ENCODE peak calls at places on chromosomes 6 and 20, in six cellular contexts. One of them, this sample, is unnamed.
A peak's percentile ranks its signal among the peaks of the same experiment; 100 is the strongest.

GRCh38 chr20:53258741-53259140 is 286.6 kb downstream of the TSHZ2 start:
- DNase-seq in HepG2: no peak
- DNase-seq in GM12891: no peak
- DNase-seq in K562: no peak
- DNase-seq in GM12878: no peak
- DNase-seq in H1: no peak
- DNase-seq in this sample: no peak

GRCh38 chr6:36563928-36564284 is 16.6 kb upstream of the STK38 start:
- DNase-seq in GM12891: no peak
- DNase-seq in HepG2: no peak
- DNase-seq in K562: no peak
- DNase-seq in H1: no peak
- DNase-seq in GM12878: no peak
- DNase-seq in this sample: no peak

GRCh38 chr6:140441256-140441655 is 1066.8 kb upstream of the CITED2 start:
- DNase-seq in H1: peak; percentile 52
- DNase-seq in GM12891: no peak
- DNase-seq in K562: peak; percentile 11
- DNase-seq in HepG2: peak; percentile 46
- DNase-seq in GM12878: no peak
- DNase-seq in this sample: no peak

GRCh38 chr6:95286874-95287273 is 290.5 kb upstream of the MANEA start:
- DNase-seq in GM12891: no peak
- DNase-seq in K562: no peak
- DNase-seq in HepG2: no peak
- DNase-seq in H1: no peak
- DNase-seq in GM12878: no peak
- DNase-seq in this sample: no peak

GRCh38 chr6:169881976-169882375 is 130.6 kb downstream of the ERMARD start:
- DNase-seq in K562: no peak
- DNase-seq in HepG2: no peak
- DNase-seq in GM12878: no peak
- DNase-seq in H1: peak; percentile 13
- DNase-seq in GM12891: no peak
- DNase-seq in this sample: no peak

GRCh38 chr6:35435075-35435837 is 16.9 kb upstream of the FANCE start:
- DNase-seq in H1: no peak
- DNase-seq in HepG2: no peak
- DNase-seq in GM12891: no peak
- DNase-seq in GM12878: no peak
- DNase-seq in K562: no peak
- DNase-seq in this sample: no peak

GRCh38 chr6:136491674-136492235 is 58.5 kb downstream of the MAP7 start:
- DNase-seq in HepG2: no peak
- DNase-seq in GM12891: no peak
- DNase-seq in GM12878: no peak
- DNase-seq in K562: no peak
- DNase-seq in H1: no peak
- DNase-seq in this sample: no peak

GRCh38 chr6:137016366-137016765 is 28.4 kb downstream of the IL20RA start:
- DNase-seq in HepG2: no peak
- DNase-seq in GM12878: no peak
- DNase-seq in H1: no peak
- DNase-seq in GM12891: no peak
- DNase-seq in K562: no peak
- DNase-seq in this sample: no peak

GRCh38 chr20:44400671-44401051 is 45.2 kb downstream of the HNF4A start:
- DNase-seq in HepG2: no peak
- DNase-seq in H1: no peak
- DNase-seq in GM12878: no peak
- DNase-seq in K562: no peak
- DNase-seq in GM12891: no peak
- DNase-seq in this sample: no peak

GRCh38 chr20:9142809-9143208 is 73.9 kb downstream of the PLCB4 start:
- DNase-seq in HepG2: no peak
- DNase-seq in K562: no peak
- DNase-seq in GM12878: no peak
- DNase-seq in GM12891: no peak
- DNase-seq in H1: no peak
- DNase-seq in this sample: no peak

GRCh38 chr6:148760143-148760505 is 13.3 kb downstream of the UST start:
- DNase-seq in K562: no peak
- DNase-seq in GM12891: no peak
- DNase-seq in GM12878: no peak
- DNase-seq in HepG2: no peak
- DNase-seq in H1: no peak
- DNase-seq in this sample: no peak

GRCh38 chr6:115945306-115945705 is 115.4 kb downstream of the FRK start:
- DNase-seq in H1: no peak
- DNase-seq in HepG2: no peak
- DNase-seq in K562: no peak
- DNase-seq in GM12878: no peak
- DNase-seq in GM12891: no peak
- DNase-seq in this sample: no peak

GRCh38 chr6:35297541-35298481 is at the start of gene DEF6:
- DNase-seq in H1: peak; percentile 85
- DNase-seq in K562: peak; percentile 96
- DNase-seq in GM12891: peak; percentile 90
- DNase-seq in GM12878: peak; percentile 72
- DNase-seq in HepG2: peak; percentile 88
- DNase-seq in this sample: peak; percentile 85

GRCh38 chr20:58994390-58995159 is 12.5 kb downstream of the CTSZ start:
- DNase-seq in GM12878: no peak
- DNase-seq in GM12891: no peak
- DNase-seq in HepG2: no peak
- DNase-seq in K562: no peak
- DNase-seq in H1: no peak
- DNase-seq in this sample: no peak

GRCh38 chr6:85642774-85643529 is at the start of gene SYNCRIP:
- DNase-seq in HepG2: peak; percentile 95
- DNase-seq in H1: peak; percentile 97
- DNase-seq in K562: peak; percentile 92
- DNase-seq in GM12878: peak; percentile 87
- DNase-seq in GM12891: peak; percentile 80
- DNase-seq in this sample: peak; percentile 76
- TF ChIP-seq POLR2A in HepG2: peak; percentile 97
- TF ChIP-seq POLR2A in H1: peak; percentile 87
- TF ChIP-seq POLR2A in K562: peak; percentile 99
- TF ChIP-seq POLR2A in GM12878: peak; percentile 90
- TF ChIP-seq POLR2A in GM12891: peak; percentile 95
- TF ChIP-seq POLR2A in this sample: peak; percentile 96

DNA sequence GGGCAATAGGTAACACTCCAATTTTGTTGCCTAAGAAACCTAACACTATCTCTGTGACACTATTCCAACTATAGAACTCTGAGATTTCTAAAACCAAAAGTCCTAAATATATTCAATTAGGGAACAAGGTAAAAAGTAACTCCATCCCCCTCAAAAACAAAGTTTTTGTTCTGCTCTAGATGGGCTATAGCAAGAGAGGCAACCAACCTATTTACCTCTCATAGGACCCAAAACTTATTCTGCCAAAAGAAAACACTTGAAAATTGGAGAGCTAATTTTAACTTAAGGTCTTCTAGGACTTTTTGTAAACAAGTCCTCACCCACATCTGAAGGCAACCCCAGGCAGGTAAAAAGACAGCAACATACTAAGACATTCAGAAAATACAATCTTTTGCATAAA is 7.7 kb downstream of the RBM39 start:
- DNase-seq in GM12878: no peak
- DNase-seq in HepG2: no peak
- DNase-seq in GM12891: no peak
- DNase-seq in H1: no peak
- DNase-seq in K562: no peak
- DNase-seq in this sample: no peak
- TF ChIP-seq POLR2AphosphoS5 in GM12878: no peak
- TF ChIP-seq POLR2AphosphoS5 in HepG2: peak; percentile 13
- TF ChIP-seq POLR2AphosphoS5 in GM12891: no peak
- TF ChIP-seq POLR2AphosphoS5 in H1: no peak
- TF ChIP-seq POLR2AphosphoS5 in K562: no peak
- TF ChIP-seq POLR2AphosphoS5 in this sample: no peak

GRCh38 chr6:168156742-168157265 is 77.8 kb upstream of the FRMD1 start:
- DNase-seq in K562: no peak
- DNase-seq in H1: peak; percentile 35
- DNase-seq in GM12878: no peak
- DNase-seq in HepG2: no peak
- DNase-seq in GM12891: no peak
- DNase-seq in this sample: no peak

GRCh38 chr6:168157272-168158007 is 78.4 kb upstream of the FRMD1 start:
- DNase-seq in HepG2: no peak
- DNase-seq in H1: peak; percentile 52
- DNase-seq in GM12878: no peak
- DNase-seq in GM12891: no peak
- DNase-seq in K562: no peak
- DNase-seq in this sample: no peak

GRCh38 chr6:168159503-168159902 is 80.5 kb upstream of the FRMD1 start:
- DNase-seq in K562: no peak
- DNase-seq in HepG2: no peak
- DNase-seq in H1: no peak
- DNase-seq in GM12891: no peak
- DNase-seq in GM12878: no peak
- DNase-seq in this sample: no peak

GRCh38 chr6:168158980-168159349 is 80.0 kb upstream of the FRMD1 start:
- DNase-seq in GM12878: no peak
- DNase-seq in H1: no peak
- DNase-seq in GM12891: no peak
- DNase-seq in HepG2: no peak
- DNase-seq in K562: no peak
- DNase-seq in this sample: no peak

DNA sequence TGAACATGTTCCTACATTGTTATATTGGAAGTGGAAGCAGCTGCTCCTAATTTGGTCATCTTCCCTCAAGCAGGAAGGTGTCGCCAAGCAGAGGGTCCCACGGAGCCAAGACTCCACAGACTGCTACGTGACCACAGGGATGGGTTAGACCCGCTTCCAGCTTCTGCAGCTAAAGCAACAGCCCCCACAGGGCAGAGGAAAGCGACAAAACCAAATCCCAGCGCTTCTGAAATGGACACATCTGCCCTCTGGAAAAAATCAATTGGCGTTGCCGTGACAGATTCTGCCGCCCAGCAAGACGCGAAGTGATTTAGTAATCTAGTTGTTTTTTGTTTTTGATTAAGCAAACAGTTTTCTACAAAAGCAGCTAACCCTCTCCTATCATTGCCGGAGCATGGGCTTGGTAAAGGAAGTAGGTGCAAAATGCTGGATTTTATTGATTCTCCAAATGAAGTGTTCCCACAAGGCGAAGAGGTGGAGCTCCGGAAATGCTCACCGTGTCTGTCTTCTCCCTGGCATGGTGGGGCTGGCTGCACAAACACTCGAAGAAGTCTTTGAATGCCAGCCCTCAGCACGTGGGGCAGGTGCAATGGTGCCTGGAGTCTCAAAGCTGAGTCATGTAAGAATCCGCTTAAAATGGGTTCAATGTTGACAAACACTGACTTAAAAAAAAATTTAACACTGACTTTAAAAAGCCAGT is 79.4 kb upstream of the FRMD1 start:
- DNase-seq in K562: no peak
- DNase-seq in GM12891: no peak
- DNase-seq in GM12878: no peak
- DNase-seq in HepG2: no peak
- DNase-seq in H1: peak; percentile 44
- DNase-seq in this sample: no peak
- TF ChIP-seq TAF1 in K562: no peak
- TF ChIP-seq TAF1 in GM12891: no peak
- TF ChIP-seq TAF1 in GM12878: no peak
- TF ChIP-seq TAF1 in HepG2: no peak
- TF ChIP-seq TAF1 in H1: no peak
- TF ChIP-seq TAF1 in this sample: no peak

GRCh38 chr6:107554326-107554725 is 64.4 kb downstream of the SOBP start:
- DNase-seq in HepG2: no peak
- DNase-seq in H1: no peak
- DNase-seq in GM12891: no peak
- DNase-seq in GM12878: no peak
- DNase-seq in K562: no peak
- DNase-seq in this sample: no peak

GRCh38 chr6:107547061-107547840 is 57.3 kb downstream of the SOBP start:
- DNase-seq in GM12878: no peak
- DNase-seq in HepG2: no peak
- DNase-seq in H1: no peak
- DNase-seq in K562: no peak
- DNase-seq in GM12891: no peak
- DNase-seq in this sample: no peak

GRCh38 chr6:107550906-107551305 is 61.0 kb downstream of the SOBP start:
- DNase-seq in HepG2: no peak
- DNase-seq in H1: no peak
- DNase-seq in GM12891: no peak
- DNase-seq in K562: no peak
- DNase-seq in GM12878: no peak
- DNase-seq in this sample: no peak

GRCh38 chr6:107554918-107555317 is 65.0 kb downstream of the SOBP start:
- DNase-seq in K562: no peak
- DNase-seq in H1: no peak
- DNase-seq in GM12891: no peak
- DNase-seq in HepG2: no peak
- DNase-seq in GM12878: no peak
- DNase-seq in this sample: no peak

DNA sequence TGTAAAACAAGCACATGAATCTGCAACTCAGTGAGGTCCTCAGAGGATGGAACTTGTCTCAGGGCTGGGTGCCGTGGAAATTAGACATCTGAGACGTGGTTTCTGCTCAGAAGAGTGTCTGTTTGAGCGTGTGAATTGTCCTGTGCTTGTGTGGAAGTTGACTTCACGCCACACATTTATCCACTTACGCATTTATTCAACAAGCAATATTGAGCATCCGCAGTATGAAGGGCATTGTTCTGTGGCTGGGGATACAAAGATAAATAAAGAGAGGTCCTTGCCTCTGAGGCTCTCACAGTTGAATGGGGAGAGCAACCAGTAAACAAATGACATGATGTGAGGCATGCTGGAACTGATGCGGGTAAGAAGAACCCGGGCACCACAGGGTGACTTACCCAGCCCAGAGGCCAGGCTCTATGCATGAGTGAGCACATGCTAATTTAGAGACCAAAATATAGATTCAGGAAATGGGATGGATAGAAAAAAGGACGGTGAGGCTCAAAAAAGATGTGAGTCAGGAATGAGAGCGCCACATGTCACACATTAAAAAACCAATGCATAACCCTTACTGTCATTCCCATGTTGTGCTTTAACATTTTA is 60.4 kb downstream of the SOBP start:
- DNase-seq in GM12878: peak; percentile 7
- DNase-seq in H1: no peak
- DNase-seq in GM12891: no peak
- DNase-seq in HepG2: no peak
- DNase-seq in K562: no peak
- DNase-seq in this sample: no peak
- TF ChIP-seq POLR2A in GM12878: no peak
- TF ChIP-seq POLR2A in H1: no peak
- TF ChIP-seq POLR2A in GM12891: no peak
- TF ChIP-seq POLR2A in HepG2: no peak
- TF ChIP-seq POLR2A in K562: no peak
- TF ChIP-seq POLR2A in this sample: no peak

GRCh38 chr20:45432294-45432693 is 16.4 kb downstream of the PIGT start:
- DNase-seq in K562: no peak
- DNase-seq in H1: no peak
- DNase-seq in HepG2: no peak
- DNase-seq in GM12891: no peak
- DNase-seq in GM12878: peak; percentile 76
- DNase-seq in this sample: peak; percentile 36
- TF ChIP-seq POLR2AphosphoS5 in K562: no peak
- TF ChIP-seq POLR2AphosphoS5 in H1: no peak
- TF ChIP-seq POLR2AphosphoS5 in HepG2: no peak
- TF ChIP-seq POLR2AphosphoS5 in GM12891: no peak
- TF ChIP-seq POLR2AphosphoS5 in GM12878: no peak
- TF ChIP-seq POLR2AphosphoS5 in this sample: no peak

This sample was measured in GM12892.